ENCODE peak calls at places on chromosomes 13 and 19, in four cellular contexts. V is cardiac muscle cell, M is esophagus squamous epithelium, T is heart right ventricle. S is an unnamed sample.

GRCh38 chr19:13848811-13849241 is 28.1 kb upstream of the NANOS3 start:
- DNase-seq in V (no peak), M (no peak), T (no peak), S (no peak)

GRCh38 chr13:40438999-40439797 is 227.2 kb downstream of the FOXO1 start:
- DNase-seq in M (no peak), T (no peak), V (peak; percentile 74), S (no peak)

GRCh38 chr13:80224468-80224867 is 116.5 kb downstream of the SPRY2 start:
- DNase-seq in M (no peak), T (no peak), V (peak; percentile 43), S (no peak)

GRCh38 chr19:29503785-29504184 is 22.0 kb upstream of the VSTM2B start:
- DNase-seq in V (no peak), M (no peak), T (no peak), S (no peak)

GRCh38 chr13:28410096-28410495 is 84.8 kb downstream of the FLT1 start:
- DNase-seq in V (no peak), T (no peak), M (no peak), S (no peak)

GRCh38 chr13:55728229-55728628 is 1412.5 kb upstream of the PRR20A start:
- DNase-seq in V (no peak), T (no peak), M (no peak), S (no peak)

GRCh38 chr13:59356607-59357006 is 807.1 kb downstream of the DIAPH3 start:
- DNase-seq in M (no peak), V (peak; percentile 98), T (peak; percentile 86), S (peak; percentile 38)

GRCh38 chr19:53424968-53425597 is 6.7 kb upstream of the ZNF761 start:
- DNase-seq in V (peak; percentile 83), T (peak; percentile 56), M (no peak), S (peak; percentile 70)

GRCh38 chr19:52778811-52779210 is 7.8 kb downstream of the ZNF600 start:
- DNase-seq in T (no peak), V (no peak), M (no peak), S (no peak)

GRCh38 chr13:82356667-82357066 is 1525.6 kb downstream of the SLITRK1 start:
- DNase-seq in V (peak; percentile 12), M (no peak), T (no peak), S (no peak)

GRCh38 chr19:16927883-16928282 is 39.1 kb downstream of the F2RL3 start:
- DNase-seq in T (no peak), M (no peak), V (no peak), S (no peak)

GRCh38 chr13:24168980-24169379 is 8.5 kb downstream of the SPATA13 start:
- DNase-seq in T (no peak), M (no peak), V (no peak), S (no peak)

GRCh38 chr19:33564836-33565338 is 43.3 kb upstream of the PEPD start:
- DNase-seq in M (no peak), V (no peak), T (no peak), S (no peak)

GRCh38 chr13:30235206-30235605 is 72.1 kb downstream of the KATNAL1 start:
- DNase-seq in M (no peak), V (peak; percentile 16), T (no peak), S (no peak)

GRCh38 chr13:85536706-85537105 is 262.5 kb downstream of the SLITRK6 start:
- DNase-seq in M (no peak), T (no peak), V (no peak), S (no peak)

DNA sequence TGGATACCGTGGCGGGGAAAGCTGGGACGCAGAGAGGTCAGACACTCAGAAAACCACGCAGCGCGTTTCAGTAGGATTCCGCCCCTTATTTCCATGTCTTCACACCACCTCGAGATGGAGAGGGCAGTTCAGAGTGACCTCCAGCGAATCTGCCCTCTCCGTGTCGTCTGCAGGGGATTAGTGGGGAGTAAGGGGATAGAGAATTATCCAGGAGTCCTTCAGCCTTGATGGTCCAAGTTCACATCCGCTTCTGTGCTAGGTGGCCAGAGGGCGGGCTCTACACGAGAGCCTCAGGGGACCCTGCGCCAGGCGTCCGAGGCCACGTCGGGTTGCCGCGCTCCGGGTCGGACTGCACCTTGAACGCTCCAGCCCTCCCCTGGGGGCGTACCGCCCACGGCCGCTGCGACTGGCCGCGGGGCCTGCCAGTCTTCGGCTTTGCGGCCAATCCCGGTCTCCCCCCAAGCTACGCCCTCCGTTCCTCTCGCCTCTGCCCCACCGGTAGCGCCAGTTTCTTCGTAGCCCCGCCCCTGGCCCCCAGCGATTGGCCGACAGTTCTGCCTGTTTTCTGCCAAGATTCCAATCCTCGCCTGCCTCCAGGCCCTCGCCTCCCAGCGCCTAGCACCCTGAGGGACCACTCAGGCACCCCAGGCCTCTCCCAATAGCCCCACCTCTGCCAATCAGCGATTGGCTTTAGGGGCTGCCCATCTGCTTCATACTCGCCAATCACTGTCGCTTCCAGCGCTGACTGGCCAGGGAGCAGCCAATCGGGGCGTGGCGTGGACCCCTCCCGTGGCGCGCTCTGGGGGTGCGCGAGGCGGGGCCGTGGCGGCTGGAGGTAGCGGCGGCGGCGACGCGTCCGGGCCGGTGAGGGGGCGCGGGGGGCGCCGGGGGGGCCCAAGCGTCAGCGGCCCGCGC is at the start of gene SLC25A42:
- DNase-seq in M (peak; percentile 91), T (peak; percentile 99), V (peak; percentile 100), S (peak; percentile 99)
- H3K4me1 ChIP-seq in M (peaks cover 57% of the 10 kb centered on the region), T (peaks cover 42% of the 10 kb centered on the region), V (peaks cover 19% of the 10 kb centered on the region), S (peaks cover 8% of the 10 kb centered on the region)

DNA sequence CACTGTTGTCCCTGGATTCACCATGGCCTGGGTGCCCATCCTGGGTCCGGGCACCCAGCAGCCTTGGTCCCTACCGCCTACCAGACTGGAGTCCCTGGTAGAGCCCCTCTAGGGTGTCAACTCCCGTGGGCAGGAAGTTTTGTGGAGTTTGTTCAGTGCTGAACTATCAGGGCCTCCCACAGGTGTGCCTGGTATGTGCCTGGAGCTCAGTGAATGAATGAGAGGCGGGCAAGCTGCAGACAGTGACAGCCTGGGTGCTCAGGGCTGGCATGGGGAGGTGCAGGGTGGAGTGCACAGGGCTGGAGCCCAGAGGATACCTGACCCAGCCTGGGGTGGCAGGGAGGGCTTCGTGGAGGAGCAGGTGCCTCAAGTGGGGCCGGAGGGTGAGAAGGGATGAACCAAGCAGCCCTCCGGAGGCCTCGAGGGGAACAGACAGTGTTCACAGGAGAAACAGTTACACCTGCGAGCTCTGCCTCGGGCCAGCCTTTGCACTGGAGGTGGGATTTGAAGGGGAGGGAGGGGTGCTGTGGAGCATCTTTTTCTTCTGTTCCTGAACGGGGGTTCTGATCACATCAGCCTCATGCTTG is 29.6 kb downstream of the PAK4 start:
- DNase-seq in V (no peak), M (no peak), T (no peak), S (no peak)
- H3K4me1 ChIP-seq in V (peaks cover 24% of the 10 kb centered on the region), M (peaks cover 88% of the 10 kb centered on the region), T (peaks cover 4% of the 10 kb centered on the region), S (peaks cover 46% of the 10 kb centered on the region)

GRCh38 chr19:4972509-4973230 is 3.8 kb downstream of the KDM4B start:
- DNase-seq in M (no peak), V (peak; percentile 27), T (no peak), S (no peak)

GRCh38 chr19:4970558-4971423 is 1.9 kb downstream of the KDM4B start:
- DNase-seq in M (no peak), V (peak; percentile 26), T (peak; percentile 58), S (no peak)

GRCh38 chr19:4971424-4971793 is 2.5 kb downstream of the KDM4B start:
- DNase-seq in T (no peak), V (peak; percentile 15), M (no peak), S (no peak)

GRCh38 chr19:4969772-4970531 is 1.0 kb downstream of the KDM4B start:
- DNase-seq in M (no peak), T (no peak), V (peak; percentile 24), S (no peak)

DNA sequence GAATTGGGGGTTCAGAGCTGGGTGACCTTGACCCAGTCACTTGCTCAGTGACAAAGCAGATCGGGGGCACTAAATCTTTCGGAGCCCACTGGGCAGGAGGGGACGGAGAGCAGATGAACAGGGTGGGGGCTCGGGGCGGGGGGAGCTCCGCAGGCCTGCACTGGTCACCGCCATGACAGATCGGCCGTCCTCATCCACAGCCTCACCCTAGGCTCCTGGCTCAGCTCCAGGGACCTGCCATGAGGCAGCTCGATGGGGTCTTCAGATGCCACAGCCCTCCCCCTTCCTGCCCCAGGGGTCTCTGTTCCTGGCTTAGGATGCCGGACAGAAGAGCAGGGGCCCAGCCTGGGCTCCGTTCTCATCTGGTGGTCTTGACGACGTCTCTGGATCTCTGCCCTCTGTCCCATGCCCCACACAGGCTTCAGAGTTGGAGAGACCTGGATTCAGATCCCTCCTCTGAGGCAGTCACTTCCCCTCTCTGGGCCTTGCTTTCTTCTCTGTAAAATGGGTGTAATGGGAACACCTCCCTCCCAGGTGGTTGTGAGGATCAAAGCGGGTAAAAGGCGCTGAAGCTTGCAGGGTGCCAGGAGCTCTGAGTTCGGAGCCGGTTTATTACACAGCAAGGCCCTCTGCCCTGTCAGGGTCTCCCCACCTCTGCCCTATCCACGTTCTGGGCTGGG is 3.0 kb downstream of the KDM4B start:
- DNase-seq in M (no peak), V (no peak), T (no peak), S (no peak)
- H3K4me1 ChIP-seq in M (peaks cover 84% of the 10 kb centered on the region), V (peaks cover 14% of the 10 kb centered on the region), T (peaks cover 46% of the 10 kb centered on the region), S (peaks cover 7% of the 10 kb centered on the region)

GRCh38 chr19:49338023-49338677 is 2.9 kb downstream of the CD37 start:
- DNase-seq in V (no peak), T (no peak), M (no peak), S (no peak)

GRCh38 chr19:49340069-49340864 is 5.1 kb downstream of the CD37 start:
- DNase-seq in M (no peak), V (peak; percentile 54), T (peak; percentile 81), S (peak; percentile 75)

GRCh38 chr19:49338691-49339363 is 3.6 kb downstream of the CD37 start:
- DNase-seq in M (no peak), T (peak; percentile 73), V (peak; percentile 65), S (peak; percentile 93)

GRCh38 chr19:49340865-49341718 is 5.9 kb downstream of the CD37 start:
- DNase-seq in V (no peak), M (no peak), T (no peak), S (no peak)

DNA sequence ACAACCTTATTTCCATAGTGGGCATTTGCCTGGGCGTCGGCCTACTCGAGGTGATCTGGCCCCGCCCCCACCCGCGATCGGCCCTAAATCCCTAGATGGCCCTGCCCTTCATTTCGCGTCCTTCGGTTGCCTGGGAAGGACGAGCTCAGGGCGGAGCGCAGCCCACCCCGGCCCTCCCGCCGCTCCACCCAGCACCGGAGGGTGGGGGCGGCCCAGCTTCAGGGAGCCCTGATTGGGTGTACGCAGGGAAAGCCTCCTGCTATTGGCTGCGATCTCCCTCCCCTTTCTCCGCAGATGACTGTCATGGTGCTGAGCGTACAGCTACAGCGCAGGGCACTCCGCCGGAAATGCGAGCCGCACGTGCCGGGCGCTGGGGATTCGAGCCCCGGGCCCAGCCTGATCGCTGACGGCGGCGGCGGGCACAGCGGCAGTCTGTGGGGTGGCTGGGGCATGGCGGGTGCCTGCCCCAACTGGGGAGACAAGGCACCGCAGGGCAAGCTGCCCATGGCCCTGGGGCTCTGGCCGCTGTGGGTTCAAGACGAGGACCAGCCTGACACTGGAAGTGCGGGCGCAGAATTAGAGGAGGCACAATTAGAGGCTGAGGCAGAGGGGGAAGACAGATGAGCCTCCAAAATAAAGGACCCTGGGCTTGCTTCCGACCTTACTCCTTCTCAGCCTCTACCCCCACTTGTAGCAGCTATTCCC is 4.3 kb downstream of the CD37 start:
- DNase-seq in M (no peak), T (peak; percentile 88), V (peak; percentile 96), S (peak; percentile 90)
- H3K4me1 ChIP-seq in M (peaks cover 52% of the 10 kb centered on the region), T (peaks cover 14% of the 10 kb centered on the region), V (no peaks in the 10 kb centered on the region), S (peaks cover 5% of the 10 kb centered on the region)